ENCODE peak calls at places on chromosomes 7 and 10, in six cellular contexts. M, H, N, F, P and O are unnamed samples.
A peak's percentile ranks its signal among the peaks of the same experiment; 100 is the strongest.

GRCh38 chr7:30472081-30472770 is 6.4 kb downstream of the NOD1 start:
- DNase-seq in M (no peak), H (no peak), N (no peak), F (no peak), P (no peak), O (no peak)

GRCh38 chr10:133473270-133473669 is 19.5 kb downstream of the SCART1 start:
- DNase-seq in M (no peak), H (no peak), N (no peak), F (no peak), P (no peak), O (no peak)

GRCh38 chr7:7696458-7697119 is 21.8 kb downstream of the RPA3 start:
- DNase-seq in M (no peak), H (no peak), N (no peak), F (peak; percentile 52), P (no peak), O (peak; percentile 39)

GRCh38 chr10:61841338-61841875 is 60.1 kb upstream of the ARID5B start:
- DNase-seq in M (no peak), H (no peak), N (no peak), F (no peak), P (no peak), O (no peak)

GRCh38 chr10:79926037-79926436 is 22.9 kb downstream of the SFTPD start:
- DNase-seq in M (no peak), H (no peak), N (no peak), F (no peak), P (no peak), O (no peak)

GRCh38 chr10:12847361-12847975 is 154.0 kb downstream of the CCDC3 start:
- DNase-seq in M (no peak), H (no peak), N (no peak), F (no peak), P (no peak), O (peak; percentile 15)

GRCh38 chr10:118721005-118721876 is 33.5 kb downstream of the CACUL1 start:
- DNase-seq in M (peak; percentile 75), H (peak; percentile 57), N (peak; percentile 31), F (peak; percentile 51), P (no peak), O (peak; percentile 85)

GRCh38 chr7:129792721-129793120 is 160.0 kb downstream of the UBE2H start:
- DNase-seq in M (no peak), H (no peak), N (no peak), F (no peak), P (no peak), O (no peak)

GRCh38 chr7:111363099-111363498 is 199.2 kb downstream of the IMMP2L start:
- DNase-seq in M (no peak), H (no peak), N (no peak), F (no peak), P (no peak), O (no peak)

GRCh38 chr7:39979406-39980073 is 29.5 kb downstream of the CDK13 start:
- DNase-seq in M (no peak), H (no peak), N (no peak), F (no peak), P (no peak), O (no peak)

GRCh38 chr7:53500076-53500475 is 464.6 kb downstream of the POM121L12 start:
- DNase-seq in M (no peak), H (no peak), N (peak; percentile 67), F (no peak), P (no peak), O (no peak)